ENCODE peak calls at places on chromosomes 4 and X, in nine cellular contexts. I is OCI-M1; J is left kidney; W is psoas muscle; M is NCI-H345; A is stimulated activated CD4-positive, alpha-beta T cell treated with anti-CD3 and anti-CD28 coated beads, TNF-alpha, amount 100 ng/mL, for 48 hours; O is activated naive CD4-positive, alpha-beta T cell treated with Interleukin-2 at 50 U/mL for 16 hours; Q is astrocyte; R is amygdala. D is an unnamed sample.

GRCh38 chrX:129577473-129577872 is 37.4 kb downstream of the OCRL start:
- DNase-seq in O (no peak), R (no peak), M (no peak), W (no peak), I (peak), A (no peak), J (no peak), Q (peak), D (no peak)

GRCh38 chr4:145825255-145825654 is 113.4 kb downstream of the ZNF827 start:
- DNase-seq in J (no peak), I (no peak), M (no peak), A (no peak), W (no peak), O (no peak), R (no peak), Q (no peak), D (no peak)

GRCh38 chr4:116357758-116358157 is 727.6 kb downstream of the TRAM1L1 start:
- DNase-seq in I (peak), A (peak), M (no peak), O (no peak), J (peak), R (no peak), Q (peak), W (no peak), D (no peak)

GRCh38 chrX:71619193-71619592 is 882 bp upstream of the CXCR3 start:
- DNase-seq in O (peak), J (no peak), I (no peak), R (no peak), A (peak), Q (peak), M (no peak), W (no peak), D (no peak)

GRCh38 chr4:67332627-67333026 is 212.7 kb downstream of the CENPC start:
- DNase-seq in M (no peak), I (peak), R (no peak), Q (no peak), J (peak), W (no peak), O (no peak), A (no peak), D (no peak)

GRCh38 chr4:111323496-111323895 is 700.6 kb upstream of the PITX2 start:
- DNase-seq in A (no peak), M (no peak), O (no peak), J (no peak), W (no peak), R (no peak), Q (peak), I (no peak), D (no peak)

GRCh38 chrX:103310592-103311400 is at the start of gene BEX2:
- DNase-seq in J (peak), W (peak), M (peak), R (peak), O (peak), A (peak), Q (no peak), I (peak), D (peak)

GRCh38 chr4:48375651-48376291 is 34.4 kb downstream of the SLAIN2 start:
- DNase-seq in W (no peak), I (no peak), R (no peak), Q (peak), A (no peak), O (no peak), J (no peak), M (peak), D (peak)

GRCh38 chrX:129723511-129723910 is 15.3 kb upstream of the XPNPEP2 start:
- DNase-seq in J (no peak), R (no peak), I (no peak), M (no peak), W (no peak), Q (no peak), A (no peak), O (no peak), D (no peak)

GRCh38 chrX:41119803-41120202 is 34.6 kb downstream of the USP9X start:
- DNase-seq in O (no peak), I (no peak), A (no peak), R (no peak), Q (no peak), W (no peak), J (no peak), M (no peak), D (no peak)

GRCh38 chr4:41280010-41280409 is 23.3 kb downstream of the UCHL1 start:
- DNase-seq in A (no peak), Q (peak), W (no peak), I (no peak), R (no peak), J (no peak), O (no peak), M (no peak), D (no peak)

GRCh38 chr4:26568446-26568994 is 15.4 kb upstream of the TBC1D19 start:
- DNase-seq in W (no peak), I (peak), A (no peak), R (no peak), O (no peak), Q (peak), J (no peak), M (no peak), D (no peak)

GRCh38 chr4:20074450-20074849 is 177.3 kb upstream of the SLIT2 start:
- DNase-seq in Q (peak), W (no peak), A (no peak), O (no peak), I (no peak), J (no peak), M (no peak), R (no peak), D (no peak)

GRCh38 chr4:67460574-67460973 is 84.7 kb downstream of the CENPC start:
- DNase-seq in R (no peak), J (no peak), O (no peak), I (no peak), W (no peak), A (no peak), Q (no peak), M (no peak), D (no peak)

GRCh38 chrX:3295731-3296130 is 50.7 kb downstream of the MXRA5 start:
- DNase-seq in O (no peak), R (no peak), W (no peak), Q (no peak), I (peak), A (no peak), M (no peak), J (no peak), D (no peak)

GRCh38 chrX:2696698-2697215 is 5.7 kb downstream of the CD99 start:
- DNase-seq in M (no peak), J (peak), Q (peak), O (peak), W (no peak), A (no peak), I (no peak), R (no peak), D (no peak)

GRCh38 chr4:38076153-38076669 is 116.0 kb downstream of the PTTG2 start:
- DNase-seq in I (no peak), M (no peak), A (no peak), J (no peak), O (no peak), W (no peak), R (no peak), Q (no peak), D (no peak)

GRCh38 chr4:67931256-67931655 is 32.0 kb downstream of the TMPRSS11A start:
- DNase-seq in Q (no peak), A (no peak), M (no peak), R (no peak), I (no peak), W (no peak), J (no peak), O (no peak), D (no peak)

GRCh38 chrX:151735219-151735618 is 673 bp downstream of the CNGA2 start:
- DNase-seq in O (no peak), R (no peak), A (no peak), J (no peak), W (no peak), I (no peak), M (no peak), Q (no peak), D (no peak)

GRCh38 chr4:122542411-122543236 is 78.2 kb downstream of the IL21 start:
- DNase-seq in R (no peak), I (no peak), Q (peak), O (no peak), J (no peak), W (no peak), M (no peak), A (no peak), D (no peak)

GRCh38 chrX:103183912-103184311 is 31.0 kb upstream of the BEX4 start:
- DNase-seq in O (no peak), I (no peak), Q (no peak), R (no peak), W (no peak), J (no peak), M (no peak), A (no peak), D (peak)

GRCh38 chr4:56148428-56148827 is 199.7 kb downstream of the CEP135 start:
- DNase-seq in W (no peak), R (no peak), I (no peak), Q (no peak), M (no peak), J (no peak), O (no peak), A (no peak), D (no peak)